ENCODE peak calls at places on chromosomes 12 and 14, in seven cellular contexts. W is naive thymus-derived CD4-positive, alpha-beta T cell; M is thoracic aorta; G is spleen; C is A549; P is neural progenitor cell; I is CD8-positive, alpha-beta memory T cell. D is an unnamed sample.
A peak's percentile ranks its signal among the peaks of the same experiment; 100 is the strongest.

GRCh38 chr14:102863381-102863780 is 59.1 kb upstream of the AMN start:
- DNase-seq in I (no peak), P (no peak), W (no peak), G (no peak), M (no peak), C (no peak), D (no peak)

GRCh38 chr12:101620762-101621133 is 26.0 kb downstream of the MYBPC1 start:
- DNase-seq in I (no peak), M (no peak), W (no peak), P (no peak), C (no peak), G (no peak), D (no peak)

GRCh38 chr12:92992041-92992440 is 62.9 kb upstream of the EEA1 start:
- DNase-seq in G (no peak), I (no peak), M (no peak), C (no peak), P (no peak), W (no peak), D (no peak)

GRCh38 chr12:109557200-109557599 is 16.1 kb downstream of the MMAB start:
- DNase-seq in C (no peak), W (no peak), P (no peak), M (no peak), G (no peak), I (no peak), D (no peak)

GRCh38 chr12:26428420-26428819 is 233.0 kb downstream of the SSPN start:
- DNase-seq in P (no peak), C (no peak), I (no peak), M (no peak), W (no peak), G (no peak), D (no peak)

GRCh38 chr12:79531547-79531946 is 159.2 kb downstream of the PAWR start:
- DNase-seq in G (no peak), P (no peak), W (no peak), C (peak; percentile 41), M (no peak), I (no peak), D (no peak)

GRCh38 chr14:75088566-75089373 is 19.3 kb downstream of the ZC2HC1C start:
- DNase-seq in I (peak; percentile 34), W (peak; percentile 27), P (peak; percentile 87), M (peak; percentile 17), C (peak; percentile 63), G (no peak), D (no peak)

GRCh38 chr12:127809236-127809635 is 457.7 kb upstream of the TMEM132C start:
- DNase-seq in G (no peak), M (no peak), P (no peak), C (peak; percentile 23), I (no peak), W (no peak), D (no peak)

GRCh38 chr14:23550827-23551265 is 719 bp downstream of the ZFHX2 start:
- DNase-seq in W (no peak), I (no peak), P (peak; percentile 64), C (no peak), G (peak; percentile 83), M (no peak), D (no peak)

GRCh38 chr12:1595026-1595561 is 713 bp upstream of the FBXL14 start:
- DNase-seq in W (no peak), C (no peak), P (peak; percentile 39), I (no peak), M (no peak), G (no peak), D (no peak)

GRCh38 chr12:117231750-117232149 is 41.5 kb upstream of the FBXO21 start:
- DNase-seq in I (no peak), C (peak; percentile 48), M (no peak), W (no peak), P (no peak), G (no peak), D (no peak)

GRCh38 chr12:77847665-77848431 is 17.2 kb downstream of the NAV3 start:
- DNase-seq in M (no peak), P (no peak), I (no peak), C (no peak), G (no peak), W (no peak), D (no peak)

GRCh38 chr14:77738559-77739250 is 22.3 kb downstream of the SNW1 start:
- DNase-seq in G (no peak), P (no peak), M (no peak), I (peak; percentile 2), W (no peak), C (no peak), D (no peak)

GRCh38 chr12:119068129-119068856 is 87.0 kb downstream of the SRRM4 start:
- DNase-seq in C (no peak), W (no peak), M (no peak), P (no peak), G (no peak), I (no peak), D (no peak)

GRCh38 chr14:102923920-102924486 is 1.5 kb downstream of the AMN start:
- DNase-seq in M (no peak), P (no peak), I (no peak), W (no peak), G (no peak), C (no peak), D (no peak)

GRCh38 chr12:124563401-124563800 is 4.0 kb downstream of the NCOR2 start:
- DNase-seq in I (no peak), G (no peak), W (no peak), C (no peak), M (no peak), P (no peak), D (no peak)
- H3K4me1 ChIP-seq in I (peaks cover 24% of the 10 kb centered on the region), G (peaks cover 88% of the 10 kb centered on the region), W (peaks cover 6% of the 10 kb centered on the region), C (peaks cover 25% of the 10 kb centered on the region), M (peaks cover 39% of the 10 kb centered on the region), P (peaks cover 27% of the 10 kb centered on the region), D (peaks cover 56% of the 10 kb centered on the region)

DNA sequence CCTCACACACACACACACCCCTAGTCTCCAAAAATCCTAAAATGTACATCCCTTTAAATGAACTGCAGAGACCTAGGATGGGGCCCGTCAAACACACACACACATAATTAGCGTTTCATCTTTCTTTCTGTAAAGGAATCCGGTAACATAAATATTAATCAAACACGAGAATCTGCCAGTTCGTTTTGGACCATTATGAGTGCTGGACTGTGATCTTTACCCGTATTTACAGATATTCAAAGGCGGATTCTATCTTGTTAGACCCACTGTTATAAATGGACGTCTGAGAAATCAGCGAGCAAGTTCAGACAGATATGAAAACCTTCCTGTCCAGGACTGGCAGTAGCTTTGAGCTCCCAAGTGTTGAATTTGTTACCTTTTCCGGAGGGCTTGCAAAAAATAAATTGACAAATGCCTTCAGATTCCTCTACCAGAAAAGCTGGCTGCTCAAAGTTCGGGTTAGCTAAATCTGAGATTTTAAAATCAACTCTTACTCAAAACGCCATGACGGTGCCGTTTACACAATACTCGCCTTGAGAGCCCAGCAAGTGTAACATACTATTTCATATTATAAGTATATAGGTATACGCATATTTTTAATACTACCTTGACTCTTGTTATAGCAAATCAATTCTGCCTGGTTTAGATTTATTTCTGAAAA is 27.6 kb downstream of the BCL11B start:
- DNase-seq in W (no peak), I (no peak), G (no peak), P (no peak), M (no peak), C (no peak), D (no peak)
- H3K4me1 ChIP-seq in W (peaks cover 81% of the 10 kb centered on the region), I (peaks cover 89% of the 10 kb centered on the region), G (peaks cover 72% of the 10 kb centered on the region), P (peaks cover 5% of the 10 kb centered on the region), M (peaks cover 4% of the 10 kb centered on the region), C (no peaks in the 10 kb centered on the region), D (peaks cover 77% of the 10 kb centered on the region)

GRCh38 chr14:68467425-68467824 is 325.4 kb downstream of the ZFP36L1 start:
- DNase-seq in M (no peak), W (no peak), I (no peak), P (no peak), C (no peak), G (no peak), D (no peak)

GRCh38 chr14:68468437-68469207 is 324.2 kb downstream of the ZFP36L1 start:
- DNase-seq in P (no peak), G (no peak), I (peak; percentile 9), W (no peak), M (no peak), C (no peak), D (no peak)

GRCh38 chr14:68470361-68470760 is 322.5 kb downstream of the ZFP36L1 start:
- DNase-seq in G (no peak), W (no peak), C (no peak), P (no peak), M (no peak), I (no peak), D (no peak)

GRCh38 chr14:68471029-68471963 is 321.6 kb downstream of the ZFP36L1 start:
- DNase-seq in P (peak; percentile 88), W (no peak), M (no peak), I (no peak), C (no peak), G (no peak), D (no peak)

GRCh38 chr14:68469208-68469713 is 323.6 kb downstream of the ZFP36L1 start:
- DNase-seq in W (no peak), C (no peak), I (no peak), P (no peak), G (no peak), M (no peak), D (no peak)
- H3K4me1 ChIP-seq in W (no peaks in the 10 kb centered on the region), C (peaks cover 79% of the 10 kb centered on the region), I (peaks cover 11% of the 10 kb centered on the region), P (peaks cover 64% of the 10 kb centered on the region), G (peaks cover 84% of the 10 kb centered on the region), M (peaks cover 13% of the 10 kb centered on the region), D (peaks cover 49% of the 10 kb centered on the region)

GRCh38 chr14:99724196-99724891 is 40.2 kb downstream of the CYP46A1 start:
- DNase-seq in P (no peak), M (no peak), W (no peak), I (no peak), G (peak; percentile 39), C (no peak), D (no peak)

GRCh38 chr14:99727096-99727870 is 43.2 kb downstream of the CYP46A1 start:
- DNase-seq in W (no peak), M (no peak), C (no peak), I (no peak), P (no peak), G (peak; percentile 56), D (peak; percentile 42)

GRCh38 chr14:99726538-99727095 is 42.5 kb downstream of the CYP46A1 start:
- DNase-seq in W (no peak), P (no peak), G (no peak), I (no peak), M (no peak), C (no peak), D (peak; percentile 52)

GRCh38 chr14:99725774-99726537 is 41.9 kb downstream of the CYP46A1 start:
- DNase-seq in I (no peak), W (no peak), P (no peak), G (peak; percentile 50), M (no peak), C (no peak), D (peak; percentile 8)

DNA sequence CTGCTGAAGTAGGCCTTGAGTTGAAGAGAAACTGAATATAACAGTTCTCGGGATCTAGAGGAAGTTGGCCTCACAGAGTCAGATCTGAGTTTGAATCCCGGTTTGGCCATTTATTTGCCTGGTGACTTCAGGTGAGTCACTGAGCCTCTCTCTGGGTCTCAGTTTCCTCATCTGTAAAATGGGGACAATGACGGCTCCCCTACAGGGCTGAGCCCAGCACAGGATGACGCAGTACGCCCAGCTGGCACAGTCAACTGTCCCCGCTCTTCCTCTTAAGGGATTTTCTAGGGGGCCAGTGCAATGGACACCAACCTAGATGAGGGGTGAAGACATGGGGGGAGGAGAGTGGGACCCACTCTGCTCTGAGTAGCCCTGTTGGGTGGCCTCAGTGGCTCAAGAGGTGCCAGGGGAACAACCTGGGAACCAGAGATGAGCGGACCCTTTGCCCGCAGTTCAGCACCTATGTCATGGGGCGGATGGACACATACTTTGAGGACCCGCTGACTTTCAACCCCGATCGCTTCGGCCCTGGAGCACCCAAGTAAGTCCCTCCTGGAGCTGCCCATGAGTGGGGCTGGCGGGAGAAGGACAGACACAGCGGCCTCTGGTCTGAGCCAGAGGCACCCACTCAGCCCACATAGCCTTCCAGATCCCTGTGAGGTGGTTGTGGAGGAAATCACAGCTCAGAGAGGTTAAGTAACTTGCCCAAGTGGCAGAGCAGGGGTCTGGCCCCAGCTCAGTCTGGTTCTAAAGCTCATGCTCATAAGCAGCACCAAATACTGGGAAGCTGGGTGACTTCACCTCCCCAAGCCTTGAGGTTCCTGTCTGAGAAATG is 41.1 kb downstream of the CYP46A1 start:
- DNase-seq in C (no peak), G (peak; percentile 54), W (no peak), I (no peak), M (no peak), P (no peak), D (peak; percentile 42)
- H3K4me1 ChIP-seq in C (no peaks in the 10 kb centered on the region), G (peaks cover 6% of the 10 kb centered on the region), W (no peaks in the 10 kb centered on the region), I (no peaks in the 10 kb centered on the region), M (no peaks in the 10 kb centered on the region), P (peaks cover 10% of the 10 kb centered on the region), D (peaks cover 4% of the 10 kb centered on the region)